ENCODE peak calls at places on chromosomes 13 and 19, in nine cellular contexts. S, T, P, N, C, Q, J, O and K are unnamed samples.
A peak's percentile ranks its signal among the peaks of the same experiment; 100 is the strongest.

GRCh38 chr19:58538257-58539168 is 5.4 kb upstream of the TRIM28 start:
- DNase-seq in Q (no peak), J (no peak), T (peak; percentile 78), N (no peak), O (peak; percentile 97), S (no peak), P (no peak), C (peak; percentile 73), K (no peak)

GRCh38 chr13:114149774-114150740 is 17.6 kb upstream of the RASA3 start:
- DNase-seq in J (no peak), N (peak; percentile 93), C (no peak), O (no peak), P (no peak), T (no peak), S (no peak), Q (no peak), K (no peak)

GRCh38 chr19:34319785-34320184 is 45.2 kb upstream of the GPI start:
- DNase-seq in P (no peak), S (no peak), N (no peak), J (no peak), C (no peak), T (no peak), O (no peak), Q (no peak), K (no peak)

GRCh38 chr13:91133941-91134772 is 213.3 kb upstream of the MIR17HG start:
- DNase-seq in O (peak; percentile 74), T (peak; percentile 41), C (peak; percentile 17), Q (peak; percentile 24), S (no peak), J (no peak), N (peak; percentile 8), P (no peak), K (peak; percentile 27)

GRCh38 chr19:42396248-42396541 is 6.1 kb upstream of the CNFN start:
- DNase-seq in N (peak; percentile 50), C (no peak), P (peak; percentile 5), J (no peak), T (peak; percentile 18), Q (no peak), S (no peak), O (peak; percentile 74), K (no peak)

GRCh38 chr13:113329656-113330312 is 32.7 kb downstream of the LAMP1 start:
- DNase-seq in Q (no peak), J (no peak), C (no peak), N (no peak), S (no peak), T (no peak), O (no peak), P (no peak), K (no peak)

GRCh38 chr13:23161176-23161825 is 19.5 kb upstream of the SGCG start:
- DNase-seq in N (no peak), S (no peak), C (no peak), Q (no peak), O (no peak), T (no peak), J (no peak), P (no peak), K (no peak)

GRCh38 chr19:35742121-35742724 is at the start of gene IGFLR1:
- DNase-seq in P (no peak), Q (no peak), S (peak; percentile 81), N (no peak), J (no peak), O (no peak), T (no peak), C (no peak), K (peak; percentile 45)

GRCh38 chr13:100514788-100515409 is 73.7 kb downstream of the GGACT start:
- DNase-seq in O (peak; percentile 91), Q (peak; percentile 44), C (peak; percentile 66), P (peak; percentile 44), S (peak; percentile 60), J (peak; percentile 76), T (peak; percentile 85), N (peak; percentile 72), K (peak; percentile 14)

GRCh38 chr19:36526581-36526980 is 1.5 kb downstream of the ZNF260 start:
- DNase-seq in P (no peak), O (no peak), C (no peak), T (no peak), N (no peak), S (no peak), Q (no peak), J (no peak), K (no peak)

GRCh38 chr19:53849237-53849676 is 18.4 kb upstream of the MYADM start:
- DNase-seq in O (no peak), N (no peak), C (no peak), S (no peak), J (no peak), T (no peak), P (no peak), Q (peak; percentile 72), K (no peak)

GRCh38 chr19:35642798-35643254 is 1.3 kb downstream of the ETV2 start:
- DNase-seq in C (no peak), N (no peak), Q (no peak), P (no peak), O (peak; percentile 28), J (peak; percentile 54), T (peak; percentile 55), S (peak; percentile 24), K (no peak)

GRCh38 chr13:49690990-49691886 is at the start of gene EBPL:
- DNase-seq in Q (peak; percentile 63), C (peak; percentile 85), O (peak; percentile 98), P (peak; percentile 61), N (peak; percentile 67), T (peak; percentile 93), S (peak; percentile 93), J (peak; percentile 95), K (peak; percentile 67)